ENCODE peak calls at places on chromosomes 5 and 9, in four cellular contexts. V, G, Q and N are unnamed samples.

GRCh38 chr5:2995667-2996066 is 244.2 kb upstream of the IRX2 start:
- DNase-seq in V (no peak), G (no peak), Q (no peak), N (no peak)

GRCh38 chr5:165228184-165228583 is 1722.8 kb downstream of the MAT2B start:
- DNase-seq in V (no peak), G (no peak), Q (no peak), N (no peak)

GRCh38 chr9:132346177-132346576 is 8.6 kb downstream of the SETX start:
- DNase-seq in V (no peak), G (no peak), Q (no peak), N (no peak)

GRCh38 chr9:102514541-102514940 is 480.6 kb upstream of the CYLC2 start:
- DNase-seq in V (no peak), G (no peak), Q (no peak), N (no peak)

GRCh38 chr5:7869474-7870136 is 657 bp downstream of the MTRR start:
- DNase-seq in V (no peak), G (no peak), Q (no peak), N (no peak)

GRCh38 chr5:56514246-56514645 is 281.1 kb upstream of the ANKRD55 start:
- DNase-seq in V (no peak), G (no peak), Q (no peak), N (no peak)

GRCh38 chr5:78691073-78691960 is 42.7 kb upstream of the LHFPL2 start:
- DNase-seq in V (no peak), G (no peak), Q (no peak), N (no peak)

GRCh38 chr9:32581512-32582143 is 8.7 kb upstream of the NDUFB6 start:
- DNase-seq in V (no peak), G (peak), Q (peak), N (no peak)

GRCh38 chr9:98995059-98995665 is 51.5 kb downstream of the COL15A1 start:
- DNase-seq in V (no peak), G (no peak), Q (no peak), N (no peak)

GRCh38 chr5:74762599-74762998 is 4.3 kb downstream of the GFM2 start:
- DNase-seq in V (no peak), G (no peak), Q (peak), N (no peak)

GRCh38 chr5:9126490-9126889 is 419.4 kb downstream of the SEMA5A start:
- DNase-seq in V (no peak), G (no peak), Q (no peak), N (no peak)

GRCh38 chr9:133759146-133759900 is 21.2 kb upstream of the SARDH start:
- DNase-seq in V (no peak), G (peak), Q (no peak), N (no peak)

GRCh38 chr5:171543486-171543885 is 124.0 kb downstream of the FGF18 start:
- DNase-seq in V (no peak), G (no peak), Q (no peak), N (no peak)

GRCh38 chr5:55232985-55233928 is at the start of gene CCNO:
- DNase-seq in V (peak), G (peak), Q (peak), N (no peak)

GRCh38 chr9:124792976-124793594 is 16.2 kb downstream of the OLFML2A start:
- DNase-seq in V (no peak), G (no peak), Q (no peak), N (no peak)

GRCh38 chr9:121743441-121744001 is 92.1 kb downstream of the DAB2IP start:
- DNase-seq in V (no peak), G (peak), Q (peak), N (no peak)
- TF ChIP-seq POLR2AphosphoS5 in V (no peak), G (no peak), Q (no peak), N (no peak)

GRCh38 chr9:36078047-36078446 is 41.3 kb downstream of the RECK start:
- DNase-seq in V (no peak), G (no peak), Q (no peak), N (no peak)

GRCh38 chr9:36074055-36074454 is 37.3 kb downstream of the RECK start:
- DNase-seq in V (no peak), G (no peak), Q (peak), N (no peak)

GRCh38 chr9:36080519-36080918 is 43.8 kb downstream of the RECK start:
- DNase-seq in V (no peak), G (no peak), Q (no peak), N (no peak)

DNA sequence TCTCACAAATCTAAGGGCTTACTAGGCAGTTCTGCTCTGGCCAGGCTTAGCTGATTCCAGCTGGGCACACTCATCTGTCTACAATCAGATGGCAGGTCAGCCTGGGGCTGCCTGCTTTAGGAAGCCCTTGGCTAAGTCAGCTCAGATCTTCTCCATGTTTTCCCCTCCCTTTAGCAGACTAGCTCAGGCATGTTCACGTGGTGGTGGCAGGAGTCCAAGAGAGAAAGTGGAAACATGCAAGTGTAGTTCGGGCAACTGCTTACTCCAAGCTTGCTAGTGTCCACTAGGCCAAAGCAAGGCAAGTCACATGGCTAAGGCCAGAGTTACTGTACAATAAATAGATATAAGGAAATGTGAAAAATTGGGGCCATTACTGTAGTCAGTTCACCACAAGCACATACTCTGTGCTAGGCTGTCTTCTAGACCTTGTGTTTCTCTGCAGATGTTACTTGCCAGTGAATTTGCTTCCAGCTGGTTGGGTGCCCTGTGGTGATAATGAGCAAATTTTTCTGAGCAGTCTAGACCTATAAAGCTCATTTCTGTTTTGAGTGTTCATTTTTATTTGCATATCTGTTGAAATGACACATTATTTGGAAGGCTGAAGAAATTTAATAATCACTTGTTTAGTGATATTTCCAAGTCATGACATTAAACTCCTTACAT is 38.3 kb downstream of the RECK start:
- DNase-seq in V (no peak), G (no peak), Q (peak), N (no peak)
- TF ChIP-seq TAF1 in V (no peak), G (no peak), Q (no peak), N (no peak)

DNA sequence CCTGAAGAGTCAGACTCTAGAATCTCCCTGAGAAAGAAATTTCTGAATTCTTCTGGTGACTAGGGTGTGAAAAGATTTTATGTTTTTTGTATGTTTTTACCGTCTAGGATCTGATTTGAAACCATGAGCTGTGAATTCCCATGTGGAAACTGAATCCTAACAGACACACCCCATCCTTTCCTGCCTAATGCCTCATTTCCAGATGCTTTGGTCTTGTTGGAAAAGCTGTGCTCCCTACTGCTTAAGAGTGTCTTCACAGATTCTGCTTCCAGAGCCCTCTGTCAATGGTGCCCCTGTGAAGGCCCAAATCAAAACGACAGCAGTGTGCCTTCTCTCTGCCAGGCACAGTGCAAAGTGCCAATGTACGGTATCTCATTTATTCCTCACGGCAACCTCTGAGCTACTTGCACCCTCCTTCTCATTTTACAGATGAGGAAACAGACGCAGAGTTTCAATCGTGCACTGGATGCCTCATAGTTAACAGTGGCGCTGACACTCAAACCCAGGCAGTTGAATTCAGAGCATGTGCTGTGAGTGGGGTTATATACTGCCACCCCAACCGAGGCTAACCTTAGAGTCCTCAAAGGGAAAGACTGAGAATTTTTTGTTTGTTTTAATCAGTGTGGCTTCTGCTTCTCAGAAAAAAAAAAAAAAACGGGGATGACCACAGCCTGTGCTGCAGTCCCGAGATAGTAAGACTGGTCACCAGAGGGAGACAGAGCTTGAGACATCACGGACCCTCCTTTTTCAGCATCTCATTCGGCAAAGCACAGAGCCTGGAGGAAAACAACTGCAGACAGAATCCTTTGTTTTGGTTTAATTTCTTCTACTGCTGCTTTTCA is 188.4 kb downstream of the SNCAIP start:
- DNase-seq in V (peak), G (peak), Q (peak), N (no peak)
- TF ChIP-seq CHD2 in V (no peak), G (no peak), Q (no peak), N (no peak)

GRCh38 chr9:128151343-128152132 is 2.3 kb downstream of the LCN2 start:
- DNase-seq in V (no peak), G (peak), Q (no peak), N (no peak)

GRCh38 chr9:128150594-128151342 is 1.5 kb downstream of the LCN2 start:
- DNase-seq in V (no peak), G (peak), Q (peak), N (no peak)

GRCh38 chr9:128148509-128149000 is 698 bp upstream of the LCN2 start:
- DNase-seq in V (no peak), G (peak), Q (no peak), N (no peak)

GRCh38 chr9:128149951-128150593 is 819 bp downstream of the LCN2 start:
- DNase-seq in V (no peak), G (peak), Q (no peak), N (no peak)

GRCh38 chr9:128149001-128149701 is at the start of gene LCN2:
- DNase-seq in V (no peak), G (peak), Q (no peak), N (no peak)
- TF ChIP-seq POLR2AphosphoS5 in V (no peak), G (no peak), Q (no peak), N (no peak)

DNA sequence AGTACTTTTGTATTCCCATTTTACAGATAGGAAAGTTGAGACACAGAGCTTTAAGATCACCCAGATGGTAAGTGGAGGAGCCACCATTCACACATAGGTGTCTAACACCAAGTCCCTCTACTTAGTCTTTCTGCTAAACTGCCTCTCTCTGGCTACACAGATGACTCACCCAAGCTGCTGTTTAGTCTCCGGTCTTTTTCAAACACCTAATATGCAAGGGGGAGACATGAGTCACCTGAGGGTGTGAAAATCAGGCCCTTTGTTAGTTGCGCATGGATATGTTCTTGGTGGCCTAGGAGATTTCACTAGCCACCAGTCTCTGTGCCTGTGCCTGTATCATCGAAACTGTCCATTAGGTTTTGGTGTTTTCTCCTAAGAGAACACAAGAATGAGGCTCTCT is 117.8 kb downstream of the MAST4 start:
- DNase-seq in V (no peak), G (no peak), Q (no peak), N (no peak)
- TF ChIP-seq TAF1 in V (no peak), G (no peak), Q (no peak), N (no peak)

GRCh38 chr9:21414220-21414940 is 5.5 kb downstream of the IFNA8 start:
- DNase-seq in V (no peak), G (no peak), Q (no peak), N (no peak)
- TF ChIP-seq CHD2 in V (no peak), G (no peak), Q (no peak), N (no peak)

DNA sequence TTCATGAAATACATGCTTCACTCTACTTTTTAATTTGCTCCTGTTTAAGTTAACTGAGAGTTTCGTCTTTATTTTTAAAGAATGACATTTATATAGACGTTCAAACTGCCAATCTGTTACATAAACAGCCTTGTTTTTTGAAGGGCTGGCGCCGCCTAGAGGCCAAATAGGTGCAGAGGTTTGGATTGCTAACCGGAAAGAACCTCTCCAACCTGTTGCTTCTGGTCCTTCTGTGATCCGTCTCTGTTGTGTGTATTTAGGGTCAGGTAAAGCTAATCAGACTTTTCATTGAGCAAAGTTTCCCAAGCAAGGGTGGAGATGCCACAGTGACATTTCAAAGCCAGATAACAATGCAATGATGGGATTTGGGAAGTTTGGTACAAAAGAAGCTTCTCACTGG is 39.5 kb upstream of the GLIS3 start:
- DNase-seq in V (peak), G (peak), Q (peak), N (peak)
- TF ChIP-seq POLR2AphosphoS5 in V (no peak), G (no peak), Q (no peak), N (no peak)

GRCh38 chr5:42982107-42982622 is 58.0 kb downstream of the ANXA2R start:
- DNase-seq in V (no peak), G (no peak), Q (no peak), N (no peak)
- TF ChIP-seq TAF1 in V (no peak), G (no peak), Q (no peak), N (no peak)

GRCh38 chr5:87900419-87900818 is 368.2 kb downstream of the TMEM161B start:
- DNase-seq in V (no peak), G (no peak), Q (no peak), N (no peak)

DNA sequence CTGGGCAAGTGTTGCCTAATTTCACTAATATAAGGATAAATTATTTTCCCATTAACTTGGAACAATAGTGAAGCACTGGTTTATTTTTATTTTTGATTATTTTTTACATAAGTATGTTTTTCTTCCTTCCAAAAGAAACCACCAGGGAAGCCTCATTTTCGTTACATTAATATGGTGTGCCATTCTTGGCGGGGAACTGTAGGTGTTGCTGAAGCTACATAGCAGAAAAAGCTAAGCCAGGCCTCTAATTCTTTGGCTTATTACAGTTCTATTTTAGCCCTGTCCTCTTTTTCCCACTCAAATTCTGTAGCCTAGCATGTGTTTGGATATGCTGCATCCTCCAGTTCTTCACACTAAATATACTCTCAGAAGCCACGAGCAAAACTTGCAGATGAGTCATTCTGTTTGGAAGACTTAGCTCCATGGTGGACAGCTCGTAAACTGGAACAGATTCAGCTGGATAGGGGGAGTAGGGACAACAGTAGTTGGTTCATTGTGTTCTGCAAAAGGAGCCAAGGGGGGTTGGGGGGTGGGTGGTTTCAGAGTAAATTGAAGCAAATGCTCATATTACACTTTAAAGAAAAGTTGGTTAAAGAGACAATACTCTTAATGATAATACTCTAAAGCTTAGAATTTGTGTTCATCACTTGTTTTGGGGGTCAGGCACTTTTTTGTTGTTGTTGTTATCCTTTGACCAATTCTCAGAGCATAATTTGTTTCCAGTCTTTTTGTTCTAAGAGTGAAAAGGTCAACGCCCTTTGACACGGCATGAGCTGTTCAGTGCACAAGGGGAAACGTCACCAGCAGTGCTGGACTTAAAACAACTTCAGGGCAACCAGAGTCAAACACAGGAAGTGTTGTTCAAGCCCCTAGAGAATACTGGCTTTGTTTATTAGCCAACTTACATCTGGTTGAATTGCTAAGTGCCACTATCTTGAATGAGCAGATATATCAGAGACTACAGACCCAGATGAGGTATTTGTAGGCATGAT is 369.2 kb downstream of the TMEM161B start:
- DNase-seq in V (no peak), G (no peak), Q (peak), N (peak)
- TF ChIP-seq CHD2 in V (no peak), G (no peak), Q (no peak), N (no peak)